ENCODE peak calls at places on chromosome 20, in four cellular contexts. One of them, this sample, is unnamed.
A peak's percentile ranks its signal among the peaks of the same experiment; 100 is the strongest.

GRCh38 chr20:38441916-38442315 is 6.8 kb upstream of the SNHG17 start:
- DNase-seq in fibroblast of pulmonary artery: no peak
- DNase-seq in brain microvascular endothelial cell: no peak
- DNase-seq in fibroblast of lung: no peak
- DNase-seq in this sample: no peak

GRCh38 chr20:53677447-53678314 is 84.0 kb upstream of the ZNF217 start:
- DNase-seq in fibroblast of lung: peak; percentile 56
- DNase-seq in fibroblast of pulmonary artery: peak; percentile 78
- DNase-seq in brain microvascular endothelial cell: no peak
- DNase-seq in this sample: no peak

GRCh38 chr20:63703976-63704748 is 3.6 kb downstream of the ARFRP1 start:
- DNase-seq in brain microvascular endothelial cell: no peak
- DNase-seq in fibroblast of pulmonary artery: no peak
- DNase-seq in fibroblast of lung: no peak
- DNase-seq in this sample: no peak

GRCh38 chr20:46635514-46636091 is 15.7 kb downstream of the SLC13A3 start:
- DNase-seq in fibroblast of pulmonary artery: no peak
- DNase-seq in brain microvascular endothelial cell: no peak
- DNase-seq in fibroblast of lung: peak; percentile 44
- DNase-seq in this sample: no peak

GRCh38 chr20:23765578-23765977 is 14.8 kb upstream of the CST1 start:
- DNase-seq in fibroblast of pulmonary artery: no peak
- DNase-seq in fibroblast of lung: no peak
- DNase-seq in brain microvascular endothelial cell: no peak
- DNase-seq in this sample: no peak

GRCh38 chr20:38447931-38448675 is 13.0 kb upstream of the SNHG17 start:
- DNase-seq in fibroblast of pulmonary artery: no peak
- DNase-seq in fibroblast of lung: no peak
- DNase-seq in brain microvascular endothelial cell: no peak
- DNase-seq in this sample: no peak

GRCh38 chr20:49569403-49570115 is 1.6 kb upstream of the PTGIS start:
- DNase-seq in fibroblast of lung: peak; percentile 62
- DNase-seq in fibroblast of pulmonary artery: no peak
- DNase-seq in brain microvascular endothelial cell: peak; percentile 26
- DNase-seq in this sample: no peak

GRCh38 chr20:330233-331149 is 5.1 kb downstream of the SOX12 start:
- DNase-seq in brain microvascular endothelial cell: peak; percentile 52
- DNase-seq in fibroblast of lung: peak; percentile 59
- DNase-seq in fibroblast of pulmonary artery: peak; percentile 75
- DNase-seq in this sample: no peak

GRCh38 chr20:17504898-17505663 is 26.1 kb downstream of the BFSP1 start:
- DNase-seq in fibroblast of lung: peak; percentile 52
- DNase-seq in fibroblast of pulmonary artery: peak; percentile 71
- DNase-seq in brain microvascular endothelial cell: peak; percentile 39
- DNase-seq in this sample: no peak

GRCh38 chr20:3923818-3924217 is 34.6 kb downstream of the PANK2 start:
- DNase-seq in brain microvascular endothelial cell: peak; percentile 40
- DNase-seq in fibroblast of pulmonary artery: peak; percentile 48
- DNase-seq in fibroblast of lung: peak; percentile 66
- DNase-seq in this sample: no peak

GRCh38 chr20:17995967-17996819 is 27.4 kb downstream of the MGME1 start:
- DNase-seq in brain microvascular endothelial cell: peak; percentile 66
- DNase-seq in fibroblast of lung: peak; percentile 62
- DNase-seq in fibroblast of pulmonary artery: peak; percentile 80
- DNase-seq in this sample: no peak

GRCh38 chr20:23425129-23425528 is 3.8 kb upstream of the NAPB start:
- DNase-seq in fibroblast of lung: no peak
- DNase-seq in fibroblast of pulmonary artery: no peak
- DNase-seq in brain microvascular endothelial cell: no peak
- DNase-seq in this sample: no peak

GRCh38 chr20:32495949-32496348 is 89.2 kb downstream of the NOL4L start:
- DNase-seq in fibroblast of lung: no peak
- DNase-seq in brain microvascular endothelial cell: no peak
- DNase-seq in fibroblast of pulmonary artery: no peak
- DNase-seq in this sample: no peak

GRCh38 chr20:8229090-8229489 is 97.0 kb downstream of the PLCB1 start:
- DNase-seq in fibroblast of lung: no peak
- DNase-seq in fibroblast of pulmonary artery: no peak
- DNase-seq in brain microvascular endothelial cell: no peak
- DNase-seq in this sample: no peak

GRCh38 chr20:35191419-35191818 is 19.5 kb downstream of the PROCR start:
- DNase-seq in fibroblast of pulmonary artery: no peak
- DNase-seq in brain microvascular endothelial cell: no peak
- DNase-seq in fibroblast of lung: no peak
- DNase-seq in this sample: no peak

GRCh38 chr20:63567382-63568169 is 6.5 kb downstream of the HELZ2 start:
- DNase-seq in fibroblast of pulmonary artery: no peak
- DNase-seq in brain microvascular endothelial cell: peak; percentile 20
- DNase-seq in fibroblast of lung: no peak
- DNase-seq in this sample: no peak

GRCh38 chr20:2102585-2103453 is 1.2 kb downstream of the STK35 start:
- DNase-seq in brain microvascular endothelial cell: peak; percentile 54
- DNase-seq in fibroblast of pulmonary artery: peak; percentile 87
- DNase-seq in fibroblast of lung: peak; percentile 82
- DNase-seq in this sample: no peak

GRCh38 chr20:18638768-18639167 is 50.9 kb downstream of the DTD1 start:
- DNase-seq in fibroblast of pulmonary artery: no peak
- DNase-seq in brain microvascular endothelial cell: no peak
- DNase-seq in fibroblast of lung: peak; percentile 7
- DNase-seq in this sample: no peak

GRCh38 chr20:4869290-4870193 is 131.8 kb downstream of the SLC23A2 start:
- DNase-seq in fibroblast of lung: peak; percentile 13
- DNase-seq in fibroblast of pulmonary artery: no peak
- DNase-seq in brain microvascular endothelial cell: no peak
- DNase-seq in this sample: no peak

GRCh38 chr20:42191140-42191860 is 573.1 kb upstream of the CHD6 start:
- DNase-seq in fibroblast of lung: no peak
- DNase-seq in brain microvascular endothelial cell: no peak
- DNase-seq in fibroblast of pulmonary artery: no peak
- DNase-seq in this sample: no peak

GRCh38 chr20:49381558-49382493 is 100.6 kb downstream of the KCNB1 start:
- DNase-seq in fibroblast of lung: peak; percentile 63
- DNase-seq in fibroblast of pulmonary artery: peak; percentile 75
- DNase-seq in brain microvascular endothelial cell: peak; percentile 51
- DNase-seq in this sample: no peak

GRCh38 chr20:23161244-23161875 is 75.2 kb upstream of the CD93 start:
- DNase-seq in brain microvascular endothelial cell: peak; percentile 37
- DNase-seq in fibroblast of pulmonary artery: no peak
- DNase-seq in fibroblast of lung: peak; percentile 53
- DNase-seq in this sample: no peak

GRCh38 chr20:32575805-32576204 is 9.3 kb downstream of the NOL4L start:
- DNase-seq in brain microvascular endothelial cell: no peak
- DNase-seq in fibroblast of lung: no peak
- DNase-seq in fibroblast of pulmonary artery: no peak
- DNase-seq in this sample: no peak

GRCh38 chr20:12914804-12915203 is 94.0 kb upstream of the SPTLC3 start:
- DNase-seq in fibroblast of lung: no peak
- DNase-seq in fibroblast of pulmonary artery: no peak
- DNase-seq in brain microvascular endothelial cell: no peak
- DNase-seq in this sample: no peak

GRCh38 chr20:47675190-47676142 is 109.8 kb downstream of the SULF2 start:
- DNase-seq in brain microvascular endothelial cell: no peak
- DNase-seq in fibroblast of pulmonary artery: no peak
- DNase-seq in fibroblast of lung: no peak
- DNase-seq in this sample: no peak

DNA sequence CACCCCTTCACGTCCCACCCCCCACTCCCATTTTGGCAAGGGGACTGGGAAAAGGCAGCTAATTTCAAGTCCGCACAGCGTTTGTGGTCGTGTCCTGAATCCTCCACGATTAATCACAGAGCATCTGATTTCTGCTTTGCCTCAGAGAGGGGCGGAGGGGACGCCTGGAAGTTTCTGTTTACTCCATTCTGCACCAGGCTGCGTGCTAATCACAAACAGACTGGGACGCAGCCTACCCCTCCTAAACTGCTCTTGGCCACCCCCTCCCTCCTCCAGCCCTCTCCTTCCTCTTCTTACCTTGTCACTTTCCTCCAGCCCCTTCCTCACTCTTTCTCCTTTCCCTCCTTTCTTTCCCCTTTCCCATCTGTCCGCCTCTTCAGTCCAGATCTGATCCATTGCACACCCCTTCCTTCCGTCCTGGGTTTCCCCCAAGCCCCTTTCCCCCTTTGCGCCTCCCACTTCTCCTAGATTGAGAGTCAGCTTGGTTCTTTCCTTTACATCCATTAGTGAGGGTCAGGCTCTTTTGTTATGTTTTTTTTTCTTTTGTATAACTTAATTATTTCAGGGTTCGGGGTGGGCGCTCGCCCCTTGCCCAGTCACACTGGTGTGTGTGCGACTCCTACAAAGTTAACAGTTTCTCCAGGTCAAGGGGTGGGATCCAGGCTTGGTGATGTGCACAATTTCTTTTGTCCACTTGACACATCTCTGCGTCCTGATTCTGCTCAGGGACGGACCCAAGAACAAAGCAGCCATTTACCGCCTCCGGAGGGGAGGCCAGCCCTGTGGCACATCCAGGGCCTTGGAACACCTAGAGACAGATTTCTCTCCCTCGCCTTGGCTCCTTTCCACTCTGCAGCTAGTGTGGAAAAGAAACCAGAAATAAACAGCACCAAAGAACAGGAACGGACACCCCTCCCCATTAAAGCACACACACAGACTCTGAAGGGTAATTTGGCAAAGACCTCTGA is 527 bp upstream of the RIPOR3 start:
- DNase-seq in fibroblast of pulmonary artery: peak; percentile 61
- DNase-seq in brain microvascular endothelial cell: peak; percentile 37
- DNase-seq in fibroblast of lung: peak; percentile 64
- DNase-seq in this sample: no peak
- H3K4me3 ChIP-seq in fibroblast of pulmonary artery: peak overlapping the region; percentile 55
- H3K4me3 ChIP-seq in brain microvascular endothelial cell: peak overlapping the region; percentile 35
- H3K4me3 ChIP-seq in fibroblast of lung: peak overlapping the region; percentile 67
- H3K4me3 ChIP-seq in this sample: peak overlapping the region; percentile 47

DNA sequence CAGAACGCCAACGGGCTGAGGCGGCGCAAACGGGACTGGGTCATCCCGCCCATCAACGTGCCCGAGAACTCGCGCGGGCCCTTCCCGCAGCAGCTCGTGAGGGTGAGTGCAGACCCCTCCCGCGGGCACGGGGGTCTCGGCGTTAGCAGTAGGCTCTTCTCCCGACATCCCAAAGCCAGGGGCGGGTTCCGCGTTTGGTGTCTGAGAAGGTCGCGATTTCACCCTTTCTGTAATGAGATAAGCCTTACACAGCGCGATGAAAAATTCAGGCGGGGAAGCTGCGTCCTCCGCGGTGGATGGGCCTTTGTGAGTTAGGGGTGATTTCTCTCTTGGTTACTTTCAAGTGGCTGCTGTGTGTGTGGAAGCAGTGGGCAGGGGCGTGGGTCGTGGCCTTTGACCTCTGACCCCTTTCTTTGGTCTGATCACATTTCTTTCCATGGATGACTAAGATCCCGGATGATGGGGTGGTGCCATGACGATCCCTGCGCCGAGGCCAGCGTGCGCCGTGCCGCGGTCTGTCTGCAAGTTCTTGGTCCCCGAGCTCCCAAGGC is 292.5 kb downstream of the TAF4 start:
- DNase-seq in brain microvascular endothelial cell: no peak
- DNase-seq in fibroblast of lung: no peak
- DNase-seq in fibroblast of pulmonary artery: no peak
- DNase-seq in this sample: no peak
- TF ChIP-seq CTCF in brain microvascular endothelial cell: no peak
- TF ChIP-seq CTCF in fibroblast of lung: no peak
- TF ChIP-seq CTCF in fibroblast of pulmonary artery: no peak
- TF ChIP-seq CTCF in this sample: no peak

DNA sequence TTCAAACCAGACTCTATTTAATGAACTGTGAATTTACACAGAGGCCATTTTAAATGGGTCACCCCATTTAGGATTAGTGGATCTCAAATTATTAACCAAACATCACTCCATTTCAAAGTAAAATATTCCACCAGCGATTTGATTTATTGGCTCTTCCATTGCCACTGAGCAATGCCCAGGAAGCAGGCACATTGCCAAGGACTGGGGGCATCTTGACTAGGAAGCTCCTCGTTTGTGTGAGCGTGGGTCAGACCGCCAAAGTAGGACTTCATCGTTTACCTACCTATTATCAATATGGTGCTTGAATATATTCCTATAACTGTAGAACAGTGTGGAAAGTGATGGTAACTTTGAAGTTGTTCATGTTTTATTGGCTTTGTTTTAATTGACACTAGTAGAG is 15.4 kb upstream of the NPEPL1 start:
- DNase-seq in fibroblast of lung: no peak
- DNase-seq in brain microvascular endothelial cell: no peak
- DNase-seq in fibroblast of pulmonary artery: no peak
- DNase-seq in this sample: no peak
- H3K4me3 ChIP-seq in fibroblast of lung: no peak overlapping the region
- H3K4me3 ChIP-seq in brain microvascular endothelial cell: no peak overlapping the region
- H3K4me3 ChIP-seq in fibroblast of pulmonary artery: no peak overlapping the region
- H3K4me3 ChIP-seq in this sample: no peak overlapping the region

DNA sequence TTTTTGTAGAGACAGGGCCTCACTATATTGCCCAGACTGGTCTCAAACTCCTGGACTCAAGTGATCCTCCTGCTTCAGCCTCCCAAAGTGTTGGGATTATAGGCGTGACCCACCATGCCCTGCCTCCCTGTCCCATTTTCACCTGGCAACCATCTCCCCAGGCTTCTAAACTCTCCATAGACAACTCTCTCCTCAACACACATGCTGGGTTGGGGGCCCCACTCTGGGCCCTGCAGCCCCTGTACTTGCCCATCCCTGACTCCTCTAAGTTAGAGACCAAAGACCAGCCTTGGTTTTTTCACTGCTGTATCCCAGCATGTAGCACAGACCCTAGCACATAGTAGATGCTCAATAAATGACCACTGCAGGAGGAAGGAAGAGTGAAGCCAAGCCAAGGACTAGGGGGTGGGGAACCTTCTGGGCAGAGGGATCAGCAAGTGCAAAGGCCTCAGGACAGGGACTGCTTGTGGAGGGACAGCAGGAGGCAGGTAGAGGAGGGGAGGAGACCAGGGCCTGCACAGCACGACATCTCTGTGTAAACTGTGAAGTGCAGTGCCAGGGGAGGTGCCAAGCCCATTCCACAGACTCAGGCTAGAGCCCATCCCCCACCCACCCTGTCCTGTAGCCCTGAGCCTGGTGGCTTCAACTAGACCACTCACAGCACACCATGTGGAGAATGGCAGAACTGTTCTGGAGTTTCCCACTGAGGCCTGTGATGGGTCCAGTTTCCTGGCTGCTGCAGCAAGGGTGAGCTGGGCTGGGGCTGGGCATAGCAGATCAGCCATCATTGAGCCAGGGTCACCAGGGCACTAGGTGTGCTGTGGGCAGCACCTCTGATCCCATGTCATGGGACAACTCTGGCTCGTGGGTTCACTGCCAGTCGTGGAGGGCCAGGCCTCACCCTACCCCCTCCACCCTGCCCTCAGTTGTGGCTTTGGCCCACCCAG is 3.4 kb upstream of the SRC start:
- DNase-seq in fibroblast of pulmonary artery: no peak
- DNase-seq in brain microvascular endothelial cell: no peak
- DNase-seq in fibroblast of lung: no peak
- DNase-seq in this sample: no peak
- TF ChIP-seq CTCF in fibroblast of pulmonary artery: peak; percentile 21
- TF ChIP-seq CTCF in brain microvascular endothelial cell: peak; percentile 44
- TF ChIP-seq CTCF in fibroblast of lung: no peak
- TF ChIP-seq CTCF in this sample: no peak

GRCh38 chr20:62453186-62453808 is 22.5 kb downstream of the GATA5 start:
- DNase-seq in brain microvascular endothelial cell: no peak
- DNase-seq in fibroblast of pulmonary artery: no peak
- DNase-seq in fibroblast of lung: no peak
- DNase-seq in this sample: no peak
- H3K4me3 ChIP-seq in brain microvascular endothelial cell: no peak overlapping the region
- H3K4me3 ChIP-seq in fibroblast of pulmonary artery: no peak overlapping the region
- H3K4me3 ChIP-seq in fibroblast of lung: no peak overlapping the region
- H3K4me3 ChIP-seq in this sample: no peak overlapping the region